ENCODE peak calls at places on chromosomes 5 and 9, in six cellular contexts. J is T follicular helper cell; L is NCI-H2081; U is foreskin fibroblast; P is Jurkat, Clone E6-1; Q is IMR-90. S is an unnamed sample.

GRCh38 chr9:83182071-83182470 is 119.1 kb upstream of the RASEF start:
- DNase-seq in Q (no peak), U (no peak), J (no peak), P (no peak), L (no peak), S (no peak)

GRCh38 chr9:63859475-63860215 is 1425.4 kb downstream of the FOXD4L5 start:
- DNase-seq in L (no peak), U (peak; percentile 55), P (no peak), Q (no peak), J (no peak), S (peak; percentile 32)

GRCh38 chr9:16671591-16672137 is 198.8 kb downstream of the BNC2 start:
- DNase-seq in P (no peak), J (no peak), U (peak; percentile 85), L (no peak), Q (peak; percentile 83), S (no peak)

GRCh38 chr5:107487056-107487461 is 183.7 kb downstream of the EFNA5 start:
- DNase-seq in P (no peak), L (no peak), U (peak; percentile 70), J (no peak), Q (peak; percentile 28), S (no peak)

GRCh38 chr5:6700686-6701355 is 12.4 kb upstream of the TENT4A start:
- DNase-seq in Q (no peak), L (no peak), P (no peak), J (no peak), U (no peak), S (no peak)

GRCh38 chr9:34547960-34548603 is 25.3 kb upstream of the ENHO start:
- DNase-seq in J (no peak), Q (peak; percentile 51), U (peak; percentile 84), L (peak; percentile 51), P (no peak), S (peak; percentile 14)

GRCh38 chr5:39014544-39014943 is 59.7 kb downstream of the RICTOR start:
- DNase-seq in Q (peak; percentile 97), U (peak; percentile 86), P (no peak), L (no peak), J (no peak), S (no peak)

GRCh38 chr9:108865037-108865436 is 3.0 kb downstream of the ACTL7A start:
- DNase-seq in P (no peak), J (no peak), Q (no peak), U (peak; percentile 31), L (no peak), S (no peak)

GRCh38 chr9:87894998-87895625 is 12.4 kb downstream of the SPATA31E1 start:
- DNase-seq in J (no peak), P (no peak), Q (no peak), U (no peak), L (no peak), S (no peak)

GRCh38 chr5:145841299-145841698 is 6.2 kb upstream of the PRELID2 start:
- DNase-seq in L (no peak), P (no peak), Q (no peak), U (no peak), J (no peak), S (no peak)

GRCh38 chr9:110251212-110251611 is 5.1 kb downstream of the TXN start:
- DNase-seq in Q (no peak), L (no peak), U (no peak), J (no peak), P (no peak), S (no peak)

GRCh38 chr5:65102826-65103673 is 334.3 kb downstream of the CWC27 start:
- DNase-seq in J (peak; percentile 25), P (peak; percentile 15), Q (peak; percentile 15), L (peak; percentile 68), U (peak; percentile 67), S (peak; percentile 28)

GRCh38 chr5:77312411-77312810 is 101.9 kb downstream of the PDE8B start:
- DNase-seq in L (no peak), U (peak; percentile 85), P (no peak), J (no peak), Q (peak; percentile 57), S (no peak)

GRCh38 chr5:35815089-35815936 is 41.4 kb upstream of the IL7R start:
- DNase-seq in L (peak; percentile 47), Q (no peak), U (no peak), J (no peak), P (peak; percentile 55), S (peak; percentile 39)

GRCh38 chr5:64800926-64801325 is 32.2 kb downstream of the CWC27 start:
- DNase-seq in P (no peak), J (no peak), Q (no peak), U (no peak), L (no peak), S (no peak)

GRCh38 chr5:74579215-74579614 is 61.3 kb downstream of the ENC1 start:
- DNase-seq in L (no peak), Q (no peak), J (peak; percentile 1), P (peak; percentile 92), U (no peak), S (peak; percentile 73)

GRCh38 chr5:67181648-67182218 is 14.9 kb downstream of the CD180 start:
- DNase-seq in L (no peak), P (no peak), U (peak; percentile 21), Q (no peak), J (no peak), S (no peak)

GRCh38 chr9:115891929-115892328 is 261.7 kb upstream of the PAPPA start:
- DNase-seq in Q (peak; percentile 86), P (no peak), J (no peak), U (peak; percentile 93), L (no peak), S (no peak)

GRCh38 chr5:177303121-177303924 is at the start of the genes PRELID1 and RAB24:
- DNase-seq in U (peak; percentile 95), P (peak; percentile 67), J (peak; percentile 83), L (peak; percentile 78), Q (peak; percentile 74), S (peak; percentile 83)

GRCh38 chr5:54295658-54296276 is 14.6 kb downstream of the ARL15 start:
- DNase-seq in L (no peak), U (no peak), P (no peak), J (no peak), Q (no peak), S (no peak)

GRCh38 chr9:136085815-136086212 is 9.3 kb downstream of the NACC2 start:
- DNase-seq in U (no peak), Q (no peak), J (no peak), P (no peak), L (no peak), S (no peak)

GRCh38 chr5:54090495-54091084 is 219.8 kb downstream of the ARL15 start:
- DNase-seq in L (no peak), P (peak; percentile 25), U (peak; percentile 67), Q (peak; percentile 85), J (no peak), S (no peak)

GRCh38 chr9:126397056-126397455 is 70.4 kb downstream of the MVB12B start:
- DNase-seq in P (peak; percentile 97), L (no peak), J (peak; percentile 39), Q (no peak), U (no peak), S (peak; percentile 74)

GRCh38 chr9:109887079-109887478 is 107.1 kb downstream of the PALM2AKAP2 start:
- DNase-seq in J (no peak), Q (peak; percentile 74), P (peak; percentile 28), U (peak; percentile 86), L (no peak), S (no peak)

GRCh38 chr5:61999371-61999770 is 306.6 kb upstream of the KIF2A start:
- DNase-seq in L (no peak), Q (no peak), U (peak; percentile 78), P (no peak), J (no peak), S (no peak)

GRCh38 chr5:81579525-81579924 is 171.4 kb downstream of the SSBP2 start:
- DNase-seq in P (no peak), Q (peak; percentile 11), U (peak; percentile 32), L (peak; percentile 85), J (no peak), S (no peak)

GRCh38 chr5:8807636-8808035 is 738.2 kb downstream of the SEMA5A start:
- DNase-seq in P (no peak), J (no peak), U (peak; percentile 70), Q (peak; percentile 52), L (no peak), S (no peak)